ENCODE peak calls at places on chromosomes 16 and 17, in four cellular contexts. N is endodermal cell, V is fibroblast of lung, U is Caco-2. Q is an unnamed sample.

GRCh38 chr17:15240617-15241016 is 24.5 kb downstream of the PMP22 start:
- DNase-seq in N (no peak), V (peak; percentile 19), U (no peak), Q (no peak)

GRCh38 chr16:4588961-4589360 is 25.7 kb downstream of the UBALD1 start:
- DNase-seq in N (peak; percentile 26), V (no peak), U (no peak), Q (no peak)

GRCh38 chr16:58124601-58124915 is 4.6 kb downstream of the CFAP20 start:
- DNase-seq in N (no peak), V (no peak), U (no peak), Q (no peak)

GRCh38 chr17:29640981-29641642 is 18.4 kb upstream of the CORO6 start:
- DNase-seq in N (no peak), V (no peak), U (no peak), Q (no peak)

GRCh38 chr17:36657763-36658490 is 56.5 kb downstream of the MRM1 start:
- DNase-seq in N (peak; percentile 91), V (peak; percentile 12), U (no peak), Q (no peak)

GRCh38 chr17:28968269-28968913 is 17.1 kb upstream of the PHF12 start:
- DNase-seq in N (peak; percentile 74), V (peak; percentile 49), U (no peak), Q (no peak)

GRCh38 chr17:77504652-77505459 is 364.1 kb downstream of the SEC14L1 start:
- DNase-seq in N (peak; percentile 45), V (no peak), U (no peak), Q (no peak)

GRCh38 chr17:2054262-2054739 is 602 bp upstream of the HIC1 start:
- DNase-seq in N (peak; percentile 84), V (peak; percentile 80), U (peak; percentile 60), Q (peak; percentile 61)

GRCh38 chr17:10357768-10358167 is 15.0 kb downstream of the MYH13 start:
- DNase-seq in N (peak; percentile 94), V (no peak), U (peak; percentile 27), Q (no peak)

GRCh38 chr16:1108299-1109252 is 12.5 kb upstream of the C1QTNF8 start:
- DNase-seq in N (no peak), V (peak; percentile 55), U (no peak), Q (no peak)

GRCh38 chr16:1107141-1107540 is 11.1 kb upstream of the C1QTNF8 start:
- DNase-seq in N (no peak), V (no peak), U (no peak), Q (no peak)

GRCh38 chr16:1105888-1106620 is 10.0 kb upstream of the C1QTNF8 start:
- DNase-seq in N (peak; percentile 92), V (peak; percentile 35), U (peak; percentile 76), Q (peak; percentile 20)

GRCh38 chr16:1106659-1107058 is 10.6 kb upstream of the C1QTNF8 start:
- DNase-seq in N (no peak), V (no peak), U (no peak), Q (no peak)

DNA sequence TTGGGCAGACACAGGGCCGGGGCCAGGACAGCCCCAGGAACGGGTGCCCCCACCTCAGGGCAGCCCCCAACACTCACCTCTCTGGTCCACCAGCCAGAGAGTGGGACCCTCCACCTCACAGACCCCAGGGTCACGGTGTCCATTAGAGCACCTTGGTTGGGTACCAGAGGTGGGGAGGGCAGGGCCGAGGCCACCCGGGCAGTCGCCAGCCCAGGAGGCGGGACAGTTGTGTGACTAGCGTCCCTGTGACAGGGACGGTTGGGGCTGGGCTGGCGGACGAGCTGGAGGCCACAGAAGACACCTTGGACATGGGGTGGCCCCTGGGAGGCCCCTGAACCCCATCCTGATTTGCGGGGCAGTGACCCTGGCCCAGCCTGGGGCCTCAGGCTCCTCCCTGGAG is 11.7 kb upstream of the C1QTNF8 start:
- DNase-seq in N (no peak), V (no peak), U (no peak), Q (no peak)
- H3K27me3 ChIP-seq in N (peaks cover 4% of the 10 kb centered on the region), V (peaks cover 5% of the 10 kb centered on the region), U (no peaks in the 10 kb centered on the region), Q (peaks cover 8% of the 10 kb centered on the region)

GRCh38 chr16:48435906-48436305 is 50.7 kb upstream of the SIAH1 start:
- DNase-seq in N (peak; percentile 17), V (no peak), U (no peak), Q (no peak)

GRCh38 chr16:48433849-48434530 is 48.8 kb upstream of the SIAH1 start:
- DNase-seq in N (no peak), V (no peak), U (no peak), Q (no peak)

GRCh38 chr16:48435319-48435682 is 50.1 kb upstream of the SIAH1 start:
- DNase-seq in N (no peak), V (no peak), U (no peak), Q (no peak)

GRCh38 chr16:48433116-48433848 is 48.1 kb upstream of the SIAH1 start:
- DNase-seq in N (no peak), V (no peak), U (no peak), Q (no peak)

GRCh38 chr16:48434653-48435318 is 49.6 kb upstream of the SIAH1 start:
- DNase-seq in N (no peak), V (peak; percentile 11), U (no peak), Q (no peak)
- H3K27me3 ChIP-seq in N (no peaks in the 10 kb centered on the region), V (peaks cover 5% of the 10 kb centered on the region), U (no peaks in the 10 kb centered on the region), Q (no peaks in the 10 kb centered on the region)

GRCh38 chr16:2787961-2788360 is 601 bp upstream of the PRSS33 start:
- DNase-seq in N (no peak), V (no peak), U (no peak), Q (no peak)
- H3K27me3 ChIP-seq in N (peaks cover 28% of the 10 kb centered on the region), V (peaks cover 36% of the 10 kb centered on the region), U (no peaks in the 10 kb centered on the region), Q (no peaks in the 10 kb centered on the region)

GRCh38 chr16:35142147-35142808 is 1682.9 kb downstream of the TP53TG3F start:
- DNase-seq in N (no peak), V (no peak), U (no peak), Q (no peak)

GRCh38 chr16:35140293-35140986 is 1681.0 kb downstream of the TP53TG3F start:
- DNase-seq in N (no peak), V (no peak), U (no peak), Q (no peak)

GRCh38 chr16:35144212-35144932 is 1685.0 kb downstream of the TP53TG3F start:
- DNase-seq in N (no peak), V (no peak), U (no peak), Q (no peak)

GRCh38 chr16:35141303-35141702 is 1681.9 kb downstream of the TP53TG3F start:
- DNase-seq in N (no peak), V (no peak), U (no peak), Q (peak; percentile 25)

DNA sequence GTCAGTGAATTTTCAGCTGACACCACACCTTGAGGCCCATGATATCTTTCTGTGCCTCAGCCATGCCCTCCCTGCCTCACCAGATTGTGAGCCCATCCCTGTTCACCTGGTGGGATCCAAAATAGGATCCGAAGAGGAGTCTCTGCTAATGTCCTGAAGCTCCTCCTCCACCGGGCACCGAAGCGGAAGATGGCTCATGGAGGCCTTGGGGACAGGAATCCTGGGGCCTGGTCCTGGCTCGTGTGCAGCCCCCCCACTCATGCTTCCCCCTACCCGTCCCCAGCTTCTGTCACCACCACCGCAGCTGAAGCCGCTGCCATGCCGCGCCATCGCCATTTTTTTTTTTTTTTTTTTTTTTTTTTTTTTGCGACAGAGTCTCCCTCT is 1683.4 kb downstream of the TP53TG3F start:
- DNase-seq in N (no peak), V (no peak), U (no peak), Q (no peak)
- H3K27me3 ChIP-seq in N (no peaks in the 10 kb centered on the region), V (no peaks in the 10 kb centered on the region), U (no peaks in the 10 kb centered on the region), Q (no peaks in the 10 kb centered on the region)

DNA sequence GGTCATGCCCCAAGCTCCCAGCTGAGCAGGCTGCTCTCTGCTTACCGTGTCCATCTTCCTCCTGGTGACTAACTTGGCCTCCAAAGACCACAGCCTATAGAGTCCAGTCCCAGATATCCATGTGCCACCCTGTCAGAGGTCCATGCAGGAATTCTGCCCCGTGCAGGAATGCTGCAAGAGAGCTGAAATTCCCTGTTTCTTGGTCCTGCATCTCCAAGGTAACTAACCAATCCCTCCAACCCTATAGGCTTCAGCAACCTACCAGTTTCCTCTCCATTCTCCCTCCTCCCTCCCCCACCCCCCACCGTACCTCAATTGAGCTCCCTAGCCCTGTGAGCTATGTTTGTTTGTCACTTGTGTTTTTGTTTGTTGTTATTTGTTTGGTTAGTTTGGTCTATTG is 9.6 kb upstream of the MKS1 start:
- DNase-seq in N (peak; percentile 81), V (no peak), U (no peak), Q (no peak)
- H3K27me3 ChIP-seq in N (peaks cover 19% of the 10 kb centered on the region), V (no peaks in the 10 kb centered on the region), U (no peaks in the 10 kb centered on the region), Q (no peaks in the 10 kb centered on the region)

GRCh38 chr17:49438885-49439284 is 24.2 kb upstream of the PHB1 start:
- DNase-seq in N (peak; percentile 78), V (no peak), U (no peak), Q (no peak)

GRCh38 chr17:49440581-49440980 is 25.9 kb upstream of the PHB1 start:
- DNase-seq in N (peak; percentile 36), V (no peak), U (no peak), Q (no peak)

GRCh38 chr17:49438439-49438861 is 23.8 kb upstream of the PHB1 start:
- DNase-seq in N (peak; percentile 80), V (peak; percentile 12), U (no peak), Q (no peak)

GRCh38 chr17:49439673-49440571 is 25.2 kb upstream of the PHB1 start:
- DNase-seq in N (peak; percentile 48), V (peak; percentile 74), U (no peak), Q (no peak)

DNA sequence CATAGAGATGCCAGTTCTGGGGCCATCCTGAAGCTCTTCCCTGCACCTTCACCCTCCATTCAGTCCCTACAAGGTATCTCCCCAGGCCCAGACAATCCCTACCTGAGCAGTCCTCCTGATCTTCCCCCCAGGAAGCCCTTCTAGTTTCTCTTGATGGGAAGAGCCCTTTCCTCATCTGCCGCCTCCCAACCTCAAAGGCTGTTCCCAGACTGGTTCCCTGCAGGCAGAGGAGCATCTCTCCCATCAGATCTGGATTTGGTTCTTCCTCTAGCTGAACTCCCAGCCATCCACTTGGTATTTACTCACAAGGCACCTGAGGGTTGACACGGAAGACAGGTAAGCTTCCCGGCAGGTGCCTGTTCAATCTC is 24.6 kb upstream of the PHB1 start:
- DNase-seq in N (peak; percentile 65), V (no peak), U (no peak), Q (no peak)
- H3K27me3 ChIP-seq in N (peaks cover 27% of the 10 kb centered on the region), V (peaks cover 20% of the 10 kb centered on the region), U (peaks cover 3% of the 10 kb centered on the region), Q (no peaks in the 10 kb centered on the region)

GRCh38 chr17:45787044-45787443 is 2.9 kb downstream of the CRHR1 start:
- DNase-seq in N (no peak), V (no peak), U (no peak), Q (no peak)

GRCh38 chr17:45786349-45786748 is 2.2 kb downstream of the CRHR1 start:
- DNase-seq in N (no peak), V (no peak), U (no peak), Q (no peak)

GRCh38 chr17:45784583-45785372 is 658 bp downstream of the CRHR1 start:
- DNase-seq in N (peak; percentile 86), V (peak; percentile 20), U (peak; percentile 47), Q (peak; percentile 23)

GRCh38 chr17:45784293-45784582 is at the start of gene CRHR1:
- DNase-seq in N (peak; percentile 86), V (no peak), U (no peak), Q (no peak)

GRCh38 chr17:45785373-45786193 is 1.5 kb downstream of the CRHR1 start:
- DNase-seq in N (peak; percentile 81), V (no peak), U (no peak), Q (no peak)
- H3K27me3 ChIP-seq in N (peaks cover 95% of the 10 kb centered on the region), V (peaks cover 53% of the 10 kb centered on the region), U (peaks cover 3% of the 10 kb centered on the region), Q (peaks cover 7% of the 10 kb centered on the region)

DNA sequence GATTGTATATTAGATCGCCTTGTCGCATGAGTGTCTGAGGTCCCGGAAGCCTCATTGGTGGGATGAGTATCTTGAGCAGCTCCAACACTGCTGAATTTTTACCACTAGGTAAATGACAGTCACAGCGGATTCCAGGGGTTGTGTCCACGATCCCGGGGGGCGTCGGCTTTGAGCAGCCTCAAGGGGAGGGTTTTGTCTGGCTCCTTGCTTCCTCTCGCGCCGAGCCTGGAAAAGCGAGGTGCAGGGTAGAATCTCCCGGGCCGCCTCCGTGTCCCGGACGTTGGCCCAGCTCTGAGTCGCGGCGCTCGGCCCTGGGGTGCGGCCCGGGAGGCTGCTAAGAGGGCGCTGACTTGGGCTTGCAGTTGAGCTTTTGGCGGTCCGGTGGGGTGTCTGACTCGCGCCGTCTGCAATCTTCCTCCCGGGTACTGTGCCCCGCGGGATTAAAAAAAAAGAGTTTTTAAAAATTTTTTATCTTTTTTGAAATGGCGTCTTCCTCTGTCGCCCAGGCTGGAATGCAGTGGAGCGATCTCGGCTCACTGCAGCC is 4.5 kb downstream of the OR1F1 start:
- DNase-seq in N (peak; percentile 47), V (no peak), U (no peak), Q (no peak)
- H3K27me3 ChIP-seq in N (peaks cover 44% of the 10 kb centered on the region), V (peaks cover 4% of the 10 kb centered on the region), U (no peaks in the 10 kb centered on the region), Q (peaks cover 51% of the 10 kb centered on the region)

Q was measured in Peyer's patch.